ENCODE peak calls at places on chromosomes 5 and 9, in ten cellular contexts. One of them, this sample, is unnamed.

GRCh38 chr5:26024774-26025173 is 1013.6 kb downstream of the CDH9 start:
- DNase-seq in lower lobe of right lung: no peak
- DNase-seq in uterus: no peak
- DNase-seq in GM06990: no peak
- DNase-seq in aorta: no peak
- DNase-seq in A549: peak; percentile 11
- DNase-seq in hepatocyte: no peak
- DNase-seq in OCI-LY7: no peak
- DNase-seq in body of pancreas: no peak
- DNase-seq in epithelial cell of esophagus: no peak
- DNase-seq in this sample: peak; percentile 15

GRCh38 chr5:67209141-67209771 is 12.7 kb upstream of the CD180 start:
- DNase-seq in lower lobe of right lung: no peak
- DNase-seq in uterus: peak; percentile 82
- DNase-seq in GM06990: no peak
- DNase-seq in aorta: peak; percentile 64
- DNase-seq in A549: peak; percentile 84
- DNase-seq in hepatocyte: peak; percentile 86
- DNase-seq in OCI-LY7: peak; percentile 87
- DNase-seq in body of pancreas: peak; percentile 83
- DNase-seq in epithelial cell of esophagus: peak; percentile 86
- DNase-seq in this sample: peak; percentile 80

GRCh38 chr5:152584103-152584502 is 179.0 kb upstream of the NMUR2 start:
- DNase-seq in lower lobe of right lung: no peak
- DNase-seq in uterus: no peak
- DNase-seq in GM06990: no peak
- DNase-seq in aorta: no peak
- DNase-seq in A549: no peak
- DNase-seq in hepatocyte: no peak
- DNase-seq in OCI-LY7: no peak
- DNase-seq in body of pancreas: no peak
- DNase-seq in epithelial cell of esophagus: no peak
- DNase-seq in this sample: no peak

GRCh38 chr5:98750693-98751092 is 22.8 kb upstream of the RGMB start:
- DNase-seq in lower lobe of right lung: no peak
- DNase-seq in uterus: no peak
- DNase-seq in GM06990: no peak
- DNase-seq in aorta: no peak
- DNase-seq in A549: peak; percentile 37
- DNase-seq in hepatocyte: peak; percentile 26
- DNase-seq in OCI-LY7: peak; percentile 15
- DNase-seq in body of pancreas: peak; percentile 10
- DNase-seq in epithelial cell of esophagus: peak; percentile 40
- DNase-seq in this sample: no peak

GRCh38 chr9:109937841-109938453 is 157.9 kb downstream of the PALM2AKAP2 start:
- DNase-seq in lower lobe of right lung: no peak
- DNase-seq in uterus: no peak
- DNase-seq in GM06990: no peak
- DNase-seq in aorta: no peak
- DNase-seq in A549: no peak
- DNase-seq in hepatocyte: no peak
- DNase-seq in OCI-LY7: no peak
- DNase-seq in body of pancreas: no peak
- DNase-seq in epithelial cell of esophagus: no peak
- DNase-seq in this sample: no peak

GRCh38 chr9:110125207-110125751 is 82.7 kb downstream of the C9orf152 start:
- DNase-seq in lower lobe of right lung: peak; percentile 83
- DNase-seq in uterus: peak; percentile 95
- DNase-seq in GM06990: no peak
- DNase-seq in aorta: peak; percentile 94
- DNase-seq in A549: peak; percentile 94
- DNase-seq in hepatocyte: peak; percentile 95
- DNase-seq in OCI-LY7: no peak
- DNase-seq in body of pancreas: peak; percentile 91
- DNase-seq in epithelial cell of esophagus: no peak
- DNase-seq in this sample: peak; percentile 43

GRCh38 chr5:79507251-79508205 is 6.4 kb downstream of the HOMER1 start:
- DNase-seq in lower lobe of right lung: no peak
- DNase-seq in uterus: no peak
- DNase-seq in GM06990: no peak
- DNase-seq in aorta: no peak
- DNase-seq in A549: no peak
- DNase-seq in hepatocyte: no peak
- DNase-seq in OCI-LY7: no peak
- DNase-seq in body of pancreas: no peak
- DNase-seq in epithelial cell of esophagus: no peak
- DNase-seq in this sample: no peak

GRCh38 chr5:108505608-108506007 is 123.7 kb upstream of the FBXL17 start:
- DNase-seq in lower lobe of right lung: no peak
- DNase-seq in uterus: no peak
- DNase-seq in GM06990: no peak
- DNase-seq in aorta: no peak
- DNase-seq in A549: no peak
- DNase-seq in hepatocyte: no peak
- DNase-seq in OCI-LY7: no peak
- DNase-seq in body of pancreas: no peak
- DNase-seq in epithelial cell of esophagus: no peak
- DNase-seq in this sample: no peak

GRCh38 chr5:141852448-141852847 is 25.8 kb downstream of the PCDH1 start:
- DNase-seq in lower lobe of right lung: no peak
- DNase-seq in uterus: no peak
- DNase-seq in GM06990: no peak
- DNase-seq in aorta: no peak
- DNase-seq in A549: no peak
- DNase-seq in hepatocyte: no peak
- DNase-seq in OCI-LY7: no peak
- DNase-seq in body of pancreas: no peak
- DNase-seq in epithelial cell of esophagus: no peak
- DNase-seq in this sample: no peak

GRCh38 chr5:141851195-141851874 is 26.9 kb downstream of the PCDH1 start:
- DNase-seq in lower lobe of right lung: no peak
- DNase-seq in uterus: no peak
- DNase-seq in GM06990: no peak
- DNase-seq in aorta: no peak
- DNase-seq in A549: no peak
- DNase-seq in hepatocyte: no peak
- DNase-seq in OCI-LY7: no peak
- DNase-seq in body of pancreas: no peak
- DNase-seq in epithelial cell of esophagus: no peak
- DNase-seq in this sample: no peak

GRCh38 chr5:141850183-141850768 is 27.9 kb downstream of the PCDH1 start:
- DNase-seq in lower lobe of right lung: no peak
- DNase-seq in uterus: peak; percentile 45
- DNase-seq in GM06990: no peak
- DNase-seq in aorta: no peak
- DNase-seq in A549: peak; percentile 29
- DNase-seq in hepatocyte: peak; percentile 48
- DNase-seq in OCI-LY7: no peak
- DNase-seq in body of pancreas: peak; percentile 58
- DNase-seq in epithelial cell of esophagus: no peak
- DNase-seq in this sample: no peak

GRCh38 chr5:141849371-141850182 is 28.6 kb downstream of the PCDH1 start:
- DNase-seq in lower lobe of right lung: peak; percentile 93
- DNase-seq in uterus: peak; percentile 86
- DNase-seq in GM06990: peak; percentile 73
- DNase-seq in aorta: peak; percentile 91
- DNase-seq in A549: peak; percentile 76
- DNase-seq in hepatocyte: peak; percentile 96
- DNase-seq in OCI-LY7: peak; percentile 87
- DNase-seq in body of pancreas: peak; percentile 95
- DNase-seq in epithelial cell of esophagus: peak; percentile 85
- DNase-seq in this sample: peak; percentile 84

GRCh38 chr5:141850786-141851185 is 27.4 kb downstream of the PCDH1 start:
- DNase-seq in lower lobe of right lung: no peak
- DNase-seq in uterus: no peak
- DNase-seq in GM06990: no peak
- DNase-seq in aorta: no peak
- DNase-seq in A549: no peak
- DNase-seq in hepatocyte: no peak
- DNase-seq in OCI-LY7: no peak
- DNase-seq in body of pancreas: no peak
- DNase-seq in epithelial cell of esophagus: no peak
- DNase-seq in this sample: peak; percentile 10
- H3K4me3 ChIP-seq in lower lobe of right lung: peak overlapping the region; percentile 85
- H3K4me3 ChIP-seq in uterus: peak overlapping the region; percentile 64
- H3K4me3 ChIP-seq in GM06990: no peak overlapping the region
- H3K4me3 ChIP-seq in aorta: peak overlapping the region; percentile 83
- H3K4me3 ChIP-seq in A549: peak overlapping the region; percentile 96
- H3K4me3 ChIP-seq in hepatocyte: peak overlapping the region; percentile 66
- H3K4me3 ChIP-seq in OCI-LY7: no peak overlapping the region
- H3K4me3 ChIP-seq in body of pancreas: no peak overlapping the region
- H3K4me3 ChIP-seq in epithelial cell of esophagus: no peak overlapping the region
- H3K4me3 ChIP-seq in this sample: peak overlapping the region; percentile 28

GRCh38 chr5:43314724-43315123 is 1.5 kb upstream of the HMGCS1 start:
- DNase-seq in lower lobe of right lung: no peak
- DNase-seq in uterus: no peak
- DNase-seq in GM06990: no peak
- DNase-seq in aorta: no peak
- DNase-seq in A549: peak; percentile 86
- DNase-seq in hepatocyte: no peak
- DNase-seq in OCI-LY7: no peak
- DNase-seq in body of pancreas: no peak
- DNase-seq in epithelial cell of esophagus: no peak
- DNase-seq in this sample: no peak
- H3K4me3 ChIP-seq in lower lobe of right lung: no peak overlapping the region
- H3K4me3 ChIP-seq in uterus: no peak overlapping the region
- H3K4me3 ChIP-seq in GM06990: no peak overlapping the region
- H3K4me3 ChIP-seq in aorta: no peak overlapping the region
- H3K4me3 ChIP-seq in A549: peak overlapping the region; percentile 30
- H3K4me3 ChIP-seq in hepatocyte: no peak overlapping the region
- H3K4me3 ChIP-seq in OCI-LY7: no peak overlapping the region
- H3K4me3 ChIP-seq in body of pancreas: no peak overlapping the region
- H3K4me3 ChIP-seq in epithelial cell of esophagus: no peak overlapping the region
- H3K4me3 ChIP-seq in this sample: no peak overlapping the region

DNA sequence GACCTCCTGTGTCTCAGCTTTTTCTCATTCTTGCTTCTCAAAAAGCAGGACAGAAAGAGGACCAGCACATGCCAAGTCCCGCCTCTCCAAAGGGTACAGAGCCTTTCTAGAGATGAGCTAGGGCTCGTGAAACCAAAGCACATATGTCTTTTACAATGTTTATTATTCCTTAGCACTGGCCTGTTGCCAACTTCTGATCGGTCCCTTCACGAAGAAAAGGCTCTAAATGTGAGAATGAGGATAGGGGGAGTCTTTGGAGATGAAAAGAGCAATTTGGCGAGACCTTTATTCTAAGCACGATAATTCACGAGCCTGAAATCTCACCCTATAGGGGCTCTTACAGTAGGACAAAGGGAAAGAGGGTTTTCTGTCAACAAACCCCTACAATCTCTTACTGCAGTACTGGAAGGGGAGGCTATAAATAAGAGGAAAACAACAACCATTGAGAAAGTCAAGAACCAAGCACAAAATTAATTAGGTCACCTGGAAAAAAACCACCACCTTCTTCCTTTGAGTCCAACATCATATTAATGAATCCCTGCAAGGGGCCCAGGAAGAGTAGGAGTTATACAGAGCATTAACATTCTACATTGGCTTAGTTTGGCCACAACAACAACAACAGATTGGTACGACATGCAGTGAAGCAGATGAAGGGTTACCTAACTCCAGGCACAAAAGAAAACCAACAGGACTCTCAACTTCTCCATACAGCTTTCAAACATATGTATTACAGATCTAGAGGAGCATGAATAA is 309.5 kb downstream of the PDE4D start:
- DNase-seq in lower lobe of right lung: peak; percentile 42
- DNase-seq in uterus: no peak
- DNase-seq in GM06990: no peak
- DNase-seq in aorta: no peak
- DNase-seq in A549: peak; percentile 68
- DNase-seq in hepatocyte: peak; percentile 32
- DNase-seq in OCI-LY7: no peak
- DNase-seq in body of pancreas: no peak
- DNase-seq in epithelial cell of esophagus: peak; percentile 32
- DNase-seq in this sample: no peak
- H3K4me3 ChIP-seq in lower lobe of right lung: peak overlapping the region; percentile 52
- H3K4me3 ChIP-seq in uterus: no peak overlapping the region
- H3K4me3 ChIP-seq in GM06990: no peak overlapping the region
- H3K4me3 ChIP-seq in aorta: no peak overlapping the region
- H3K4me3 ChIP-seq in A549: peak overlapping the region; percentile 63
- H3K4me3 ChIP-seq in hepatocyte: no peak overlapping the region
- H3K4me3 ChIP-seq in OCI-LY7: no peak overlapping the region
- H3K4me3 ChIP-seq in body of pancreas: no peak overlapping the region
- H3K4me3 ChIP-seq in epithelial cell of esophagus: no peak overlapping the region
- H3K4me3 ChIP-seq in this sample: no peak overlapping the region

GRCh38 chr9:124412228-124412575 is 3.0 kb downstream of the PSMB7 start:
- DNase-seq in lower lobe of right lung: no peak
- DNase-seq in uterus: no peak
- DNase-seq in GM06990: no peak
- DNase-seq in aorta: no peak
- DNase-seq in A549: no peak
- DNase-seq in hepatocyte: no peak
- DNase-seq in OCI-LY7: no peak
- DNase-seq in body of pancreas: no peak
- DNase-seq in epithelial cell of esophagus: peak; percentile 70
- DNase-seq in this sample: no peak

GRCh38 chr9:124414612-124415011 is 630 bp downstream of the PSMB7 start:
- DNase-seq in lower lobe of right lung: no peak
- DNase-seq in uterus: no peak
- DNase-seq in GM06990: no peak
- DNase-seq in aorta: no peak
- DNase-seq in A549: no peak
- DNase-seq in hepatocyte: no peak
- DNase-seq in OCI-LY7: no peak
- DNase-seq in body of pancreas: no peak
- DNase-seq in epithelial cell of esophagus: no peak
- DNase-seq in this sample: no peak

GRCh38 chr9:124415852-124416484 is 726 bp upstream of the PSMB7 start:
- DNase-seq in lower lobe of right lung: no peak
- DNase-seq in uterus: no peak
- DNase-seq in GM06990: no peak
- DNase-seq in aorta: no peak
- DNase-seq in A549: no peak
- DNase-seq in hepatocyte: no peak
- DNase-seq in OCI-LY7: peak; percentile 18
- DNase-seq in body of pancreas: no peak
- DNase-seq in epithelial cell of esophagus: no peak
- DNase-seq in this sample: no peak

GRCh38 chr9:124411514-124412227 is 3.6 kb downstream of the PSMB7 start:
- DNase-seq in lower lobe of right lung: no peak
- DNase-seq in uterus: no peak
- DNase-seq in GM06990: no peak
- DNase-seq in aorta: no peak
- DNase-seq in A549: no peak
- DNase-seq in hepatocyte: no peak
- DNase-seq in OCI-LY7: no peak
- DNase-seq in body of pancreas: no peak
- DNase-seq in epithelial cell of esophagus: peak; percentile 79
- DNase-seq in this sample: no peak

DNA sequence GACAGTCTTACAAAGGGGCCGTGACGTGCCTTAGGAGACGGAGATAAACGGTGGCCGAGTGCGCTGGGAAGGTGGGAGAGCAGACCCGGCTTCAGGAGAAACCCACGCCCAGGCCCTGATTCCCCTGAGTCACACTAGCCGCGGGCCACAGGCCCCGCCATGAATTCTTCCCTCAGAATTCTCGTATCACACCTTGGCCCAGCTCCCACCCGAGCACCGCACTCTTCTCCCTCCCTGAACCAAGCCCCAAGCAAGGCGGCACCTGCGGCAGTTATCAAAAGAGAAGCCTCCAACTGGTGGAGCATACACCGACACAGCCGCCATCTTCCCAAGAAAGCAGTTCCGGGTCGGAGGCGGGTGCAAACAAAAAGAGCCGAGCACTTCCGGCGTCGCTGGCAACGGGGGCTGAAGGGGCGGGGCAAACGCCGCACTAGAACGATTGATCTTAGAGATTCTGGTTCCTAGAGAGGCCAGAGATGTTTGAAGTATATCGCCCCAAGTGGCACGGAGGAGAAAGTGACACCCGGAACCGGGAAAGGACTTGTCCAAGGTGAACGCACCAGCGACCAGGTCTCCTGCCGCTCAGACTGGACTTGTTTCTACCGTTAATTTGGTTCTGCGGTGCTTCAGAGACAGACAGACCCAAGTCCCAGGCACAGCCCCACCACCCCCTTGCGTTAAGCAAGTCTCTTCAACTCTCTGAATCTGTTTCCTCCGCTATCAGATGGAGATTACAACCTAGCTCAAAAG is at the start of gene PSMB7:
- DNase-seq in lower lobe of right lung: peak; percentile 97
- DNase-seq in uterus: peak; percentile 96
- DNase-seq in GM06990: peak; percentile 95
- DNase-seq in aorta: peak; percentile 97
- DNase-seq in A549: peak; percentile 99
- DNase-seq in hepatocyte: peak; percentile 98
- DNase-seq in OCI-LY7: peak; percentile 100
- DNase-seq in body of pancreas: peak; percentile 97
- DNase-seq in epithelial cell of esophagus: peak; percentile 97
- DNase-seq in this sample: peak; percentile 98
- H3K4me3 ChIP-seq in lower lobe of right lung: peak within 1 kb of the TSS; percentile 71
- H3K4me3 ChIP-seq in uterus: peak within 1 kb of the TSS; percentile 89
- H3K4me3 ChIP-seq in GM06990: peak within 1 kb of the TSS; percentile 92
- H3K4me3 ChIP-seq in aorta: peak within 1 kb of the TSS; percentile 60
- H3K4me3 ChIP-seq in A549: peak within 1 kb of the TSS; percentile 80
- H3K4me3 ChIP-seq in hepatocyte: peak within 1 kb of the TSS; percentile 95
- H3K4me3 ChIP-seq in OCI-LY7: peak within 1 kb of the TSS; percentile 92
- H3K4me3 ChIP-seq in body of pancreas: peak within 1 kb of the TSS; percentile 91
- H3K4me3 ChIP-seq in epithelial cell of esophagus: peak within 1 kb of the TSS; percentile 99
- H3K4me3 ChIP-seq in this sample: peak within 1 kb of the TSS; percentile 87